ENCODE peak calls at places on chromosome 13, in eight cellular contexts. M is breast epithelium; T is neural progenitor cell; F is omental fat pad; G is activated CD8-positive, alpha-beta T cell treated with anti-CD3 and anti-CD28 coated beads for 36 hours; R is stomach; W is endothelial cell; Y is cardiac muscle cell. O is an unnamed sample.

GRCh38 chr13:49086711-49087110 is 111.0 kb downstream of the FNDC3A start:
- DNase-seq in M (no peak), T (no peak), F (no peak), G (no peak), R (no peak), W (no peak), Y (no peak), O (no peak)

GRCh38 chr13:77544365-77544764 is 8.9 kb downstream of the SCEL start:
- DNase-seq in M (peak), T (no peak), F (no peak), G (no peak), R (peak), W (no peak), Y (peak), O (no peak)

GRCh38 chr13:105871768-105872167 is 663.7 kb downstream of the EFNB2 start:
- DNase-seq in M (no peak), T (no peak), F (no peak), G (no peak), R (no peak), W (no peak), Y (peak), O (no peak)

GRCh38 chr13:76884167-76884566 is 2.0 kb downstream of the KCTD12 start:
- DNase-seq in M (no peak), T (peak), F (no peak), G (peak), R (peak), W (peak), Y (peak), O (no peak)

GRCh38 chr13:26602783-26603182 is 45.3 kb downstream of the WASF3 start:
- DNase-seq in M (no peak), T (no peak), F (no peak), G (no peak), R (no peak), W (no peak), Y (no peak), O (no peak)

GRCh38 chr13:42860485-42860884 is 79.1 kb downstream of the FAM216B start:
- DNase-seq in M (no peak), T (no peak), F (no peak), G (no peak), R (no peak), W (no peak), Y (no peak), O (no peak)

GRCh38 chr13:113448885-113449692 is 4.2 kb downstream of the ADPRHL1 start:
- DNase-seq in M (peak), T (no peak), F (no peak), G (peak), R (peak), W (no peak), Y (no peak), O (peak)

GRCh38 chr13:27183561-27184147 is 12.0 kb upstream of the USP12 start:
- DNase-seq in M (no peak), T (no peak), F (no peak), G (no peak), R (no peak), W (no peak), Y (no peak), O (no peak)

GRCh38 chr13:42696191-42696590 is 85.2 kb upstream of the FAM216B start:
- DNase-seq in M (no peak), T (no peak), F (no peak), G (no peak), R (no peak), W (no peak), Y (no peak), O (no peak)

GRCh38 chr13:35165205-35165604 is 223.1 kb downstream of the NBEA start:
- DNase-seq in M (no peak), T (peak), F (no peak), G (no peak), R (no peak), W (no peak), Y (no peak), O (no peak)

GRCh38 chr13:112783946-112784500 is 94.2 kb downstream of the ATP11A start:
- DNase-seq in M (no peak), T (no peak), F (no peak), G (no peak), R (peak), W (no peak), Y (no peak), O (no peak)

GRCh38 chr13:43376596-43376995 is 353.2 kb downstream of the DNAJC15 start:
- DNase-seq in M (no peak), T (no peak), F (no peak), G (no peak), R (no peak), W (no peak), Y (no peak), O (no peak)

GRCh38 chr13:112510002-112510780 is 77.8 kb downstream of the TUBGCP3 start:
- DNase-seq in M (no peak), T (peak), F (no peak), G (peak), R (no peak), W (peak), Y (peak), O (peak)

GRCh38 chr13:113275387-113275786 is 21.7 kb upstream of the LAMP1 start:
- DNase-seq in M (no peak), T (peak), F (no peak), G (peak), R (peak), W (peak), Y (peak), O (peak)

GRCh38 chr13:28097503-28097902 is 2.9 kb downstream of the FLT3 start:
- DNase-seq in M (no peak), T (no peak), F (no peak), G (no peak), R (no peak), W (no peak), Y (no peak), O (no peak)

GRCh38 chr13:32504876-32505275 is 33.7 kb downstream of the N4BP2L2 start:
- DNase-seq in M (no peak), T (no peak), F (no peak), G (no peak), R (no peak), W (no peak), Y (no peak), O (no peak)
- TF ChIP-seq CTCF in M (no peak), T (no peak), F (no peak), G (no peak), R (no peak), W (no peak), Y (no peak), O (no peak)

GRCh38 chr13:45393941-45394570 is 24.1 kb downstream of the SLC25A30 start:
- DNase-seq in M (no peak), T (peak), F (no peak), G (peak), R (peak), W (peak), Y (peak), O (peak)
- TF ChIP-seq CTCF in M (no peak), T (peak), F (no peak), G (peak), R (peak), W (peak), Y (peak), O (peak)

DNA sequence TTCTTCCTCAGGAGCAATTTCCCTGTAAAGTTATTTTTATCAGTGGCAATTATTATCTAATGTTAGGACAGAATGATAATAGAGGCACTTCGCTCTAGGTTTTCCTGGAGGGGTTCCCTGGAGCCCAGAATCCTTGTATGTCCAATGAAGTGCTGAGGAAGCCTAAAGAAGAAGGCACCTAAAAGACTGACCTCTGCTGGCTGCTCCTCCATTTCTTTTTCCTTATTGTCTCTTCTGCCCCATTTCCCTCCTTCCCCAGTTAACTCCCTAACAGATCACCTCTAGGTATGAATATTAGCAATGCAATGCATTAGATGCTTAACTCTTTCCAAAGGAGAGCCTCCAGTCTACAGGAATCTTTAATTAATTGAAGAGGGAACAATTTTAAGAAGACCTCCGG is 985.4 kb downstream of the DIAPH3 start:
- DNase-seq in M (no peak), T (peak), F (no peak), G (no peak), R (no peak), W (no peak), Y (peak), O (no peak)
- TF ChIP-seq CTCF in M (no peak), T (peak), F (no peak), G (no peak), R (no peak), W (no peak), Y (peak), O (peak)

DNA sequence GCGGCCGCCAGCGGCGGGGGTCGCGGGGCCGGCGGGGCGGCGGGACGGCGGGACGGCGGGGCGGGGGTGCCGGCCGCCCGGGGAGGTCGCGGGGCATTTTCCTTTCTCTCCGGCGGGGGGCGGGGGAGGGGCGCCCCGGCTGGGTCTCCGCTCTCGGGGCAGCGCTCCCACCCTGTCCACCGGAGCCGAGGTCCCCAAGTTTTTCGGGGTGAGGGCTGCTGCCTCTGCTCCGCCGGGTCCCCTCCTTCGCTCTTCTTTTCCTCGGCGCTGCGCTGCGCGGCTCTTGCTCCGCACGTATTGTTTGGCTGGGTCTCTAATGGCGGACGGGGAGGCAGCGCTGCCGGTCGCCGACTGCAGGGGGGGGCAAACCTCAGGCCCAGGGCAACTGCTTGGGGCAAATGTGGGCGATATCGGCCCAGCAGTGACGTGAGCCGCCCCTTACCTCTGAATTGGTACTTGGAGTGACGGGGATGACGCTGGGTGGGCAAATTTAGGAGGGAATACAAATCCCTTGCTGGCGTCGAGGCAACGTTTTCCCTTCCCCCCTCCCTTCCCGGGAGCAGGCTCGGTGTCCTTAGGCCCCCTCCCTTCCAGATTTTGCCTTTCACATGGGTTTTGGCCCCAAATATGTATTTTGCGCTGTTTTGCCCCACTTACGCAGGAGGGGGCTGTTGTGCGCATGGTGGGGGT is 759 bp downstream of the ZMYM2 start:
- DNase-seq in M (peak), T (peak), F (peak), G (peak), R (peak), W (peak), Y (peak), O (peak)
- TF ChIP-seq CTCF in M (peak), T (no peak), F (no peak), G (no peak), R (peak), W (no peak), Y (no peak), O (peak)

GRCh38 chr13:96072392-96072791 is 17.5 kb upstream of the HS6ST3 start:
- DNase-seq in M (no peak), T (peak), F (no peak), G (no peak), R (no peak), W (no peak), Y (no peak), O (no peak)
- TF ChIP-seq CTCF in M (no peak), T (peak), F (no peak), G (no peak), R (no peak), W (no peak), Y (no peak), O (no peak)

DNA sequence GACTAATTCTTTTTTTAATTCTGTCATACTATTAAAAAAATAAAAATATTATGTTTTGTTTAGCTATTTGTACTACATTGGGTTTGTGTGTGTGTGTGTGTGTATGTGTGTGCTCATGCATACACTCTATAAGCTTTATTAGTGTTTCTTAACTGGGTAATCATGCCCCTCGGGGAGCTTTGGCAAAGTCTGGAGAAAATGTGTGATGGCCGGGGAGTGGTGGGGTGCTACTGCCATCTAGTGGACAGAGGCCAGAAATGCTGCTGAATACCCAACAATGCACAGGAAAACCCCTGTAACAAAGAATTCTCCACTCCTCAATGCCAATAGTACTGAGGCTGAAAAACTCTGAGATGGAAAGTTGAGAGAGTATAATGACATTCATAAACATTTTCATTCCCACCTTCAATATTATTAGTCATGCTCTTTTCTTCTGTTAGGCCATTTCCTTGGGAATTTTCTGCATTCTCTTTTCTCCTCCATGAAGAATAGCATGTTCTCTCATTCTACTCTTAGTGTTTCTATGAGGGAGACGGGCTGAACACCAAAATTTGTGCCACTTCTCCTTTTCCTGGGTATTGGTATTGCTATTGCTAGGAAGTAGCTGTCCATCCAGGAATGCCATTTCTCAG is 157.3 kb downstream of the DNAJC3 start:
- DNase-seq in M (no peak), T (peak), F (peak), G (peak), R (peak), W (peak), Y (peak), O (peak)
- TF ChIP-seq CTCF in M (peak), T (peak), F (no peak), G (peak), R (peak), W (peak), Y (peak), O (peak)

GRCh38 chr13:110702089-110702488 is 3.8 kb downstream of the CARS2 start:
- DNase-seq in M (no peak), T (no peak), F (no peak), G (no peak), R (no peak), W (no peak), Y (no peak), O (no peak)

GRCh38 chr13:110705356-110705825 is 525 bp downstream of the CARS2 start:
- DNase-seq in M (no peak), T (no peak), F (no peak), G (no peak), R (no peak), W (no peak), Y (no peak), O (no peak)

GRCh38 chr13:110702591-110703526 is 3.1 kb downstream of the CARS2 start:
- DNase-seq in M (no peak), T (no peak), F (no peak), G (no peak), R (no peak), W (no peak), Y (peak), O (no peak)

GRCh38 chr13:110706570-110707378 is 858 bp upstream of the CARS2 start:
- DNase-seq in M (no peak), T (no peak), F (no peak), G (no peak), R (no peak), W (no peak), Y (no peak), O (no peak)

GRCh38 chr13:110705826-110706569 is at the start of gene CARS2:
- DNase-seq in M (peak), T (peak), F (peak), G (peak), R (peak), W (peak), Y (peak), O (peak)
- TF ChIP-seq CTCF in M (no peak), T (no peak), F (no peak), G (no peak), R (no peak), W (no peak), Y (no peak), O (no peak)